ENCODE peak calls at places on chromosomes 16 and 17, in eight cellular contexts. N is Panc1; C is activated naive CD4-positive, alpha-beta T cell; L is mucosa of descending colon; Z is germinal center; W is colonic mucosa; Y is aorta; E is CD4-positive, alpha-beta T cell. J is an unnamed sample.

GRCh38 chr16:720507-720989 is 398 bp upstream of the ANTKMT start:
- DNase-seq in N (no peak), C (no peak), L (no peak), Z (no peak), W (peak), Y (no peak), E (no peak), J (peak)

GRCh38 chr17:4771519-4772234 is at the start of gene TM4SF5:
- DNase-seq in N (no peak), C (no peak), L (peak), Z (no peak), W (peak), Y (no peak), E (no peak), J (peak)

GRCh38 chr17:3838206-3838605 is 7.8 kb downstream of the NCBP3 start:
- DNase-seq in N (no peak), C (no peak), L (peak), Z (no peak), W (peak), Y (no peak), E (no peak), J (peak)

GRCh38 chr16:88131256-88131655 is 180.0 kb downstream of the BANP start:
- DNase-seq in N (no peak), C (no peak), L (peak), Z (no peak), W (no peak), Y (no peak), E (no peak), J (no peak)

GRCh38 chr17:43701318-43701743 is 39.6 kb upstream of the MEOX1 start:
- DNase-seq in N (no peak), C (no peak), L (no peak), Z (no peak), W (no peak), Y (peak), E (no peak), J (peak)

GRCh38 chr16:77430360-77430759 is 4.5 kb downstream of the ADAMTS18 start:
- DNase-seq in N (no peak), C (no peak), L (no peak), Z (no peak), W (no peak), Y (no peak), E (no peak), J (no peak)

GRCh38 chr17:45143767-45144198 is 4.5 kb upstream of the HEXIM1 start:
- DNase-seq in N (no peak), C (no peak), L (peak), Z (peak), W (peak), Y (peak), E (no peak), J (peak)

GRCh38 chr17:15422392-15422957 is 44.9 kb downstream of the CDRT4 start:
- DNase-seq in N (no peak), C (no peak), L (no peak), Z (no peak), W (no peak), Y (no peak), E (no peak), J (no peak)

GRCh38 chr17:51643702-51644490 is 383.6 kb downstream of the UTP18 start:
- DNase-seq in N (no peak), C (no peak), L (no peak), Z (no peak), W (no peak), Y (no peak), E (no peak), J (no peak)

GRCh38 chr17:39186481-39187002 is 10.9 kb downstream of the CACNB1 start:
- DNase-seq in N (no peak), C (no peak), L (peak), Z (no peak), W (peak), Y (no peak), E (no peak), J (no peak)

J was measured in transverse colon.